ENCODE peak calls at places on chromosome 18, in four cellular contexts. G is right lobe of liver, T is pancreas, P is A549. D is an unnamed sample. For H3K9me3, the result is how much of the 10 kb centered on the place peaks cover.

GRCh38 chr18:60599995-60600394 is 227.4 kb upstream of the MC4R start:
- DNase-seq in G (no peak), T (no peak), P (no peak), D (no peak)

GRCh38 chr18:45910405-45911023 is 56.6 kb downstream of the EPG5 start:
- DNase-seq in G (peak), T (peak), P (peak), D (peak)

GRCh38 chr18:63689064-63689463 is 13.7 kb upstream of the SERPINB11 start:
- DNase-seq in G (no peak), T (no peak), P (no peak), D (no peak)

GRCh38 chr18:10089881-10090280 is 176.1 kb downstream of the VAPA start:
- DNase-seq in G (no peak), T (no peak), P (no peak), D (no peak)

GRCh38 chr18:58761241-58761969 is 90.1 kb downstream of the MALT1 start:
- DNase-seq in G (no peak), T (no peak), P (no peak), D (no peak)

GRCh38 chr18:11021477-11021876 is 127.9 kb downstream of the PIEZO2 start:
- DNase-seq in G (no peak), T (no peak), P (no peak), D (no peak)

GRCh38 chr18:46250084-46250811 is 146.1 kb downstream of the HAUS1 start:
- DNase-seq in G (no peak), T (peak), P (no peak), D (peak)

GRCh38 chr18:11004294-11004693 is 145.1 kb downstream of the PIEZO2 start:
- DNase-seq in G (no peak), T (no peak), P (no peak), D (no peak)

GRCh38 chr18:62876106-62876505 is 160.8 kb downstream of the PHLPP1 start:
- DNase-seq in G (no peak), T (no peak), P (peak), D (no peak)

GRCh38 chr18:3093624-3094354 is 80.8 kb upstream of the LPIN2 start:
- DNase-seq in G (no peak), T (peak), P (no peak), D (no peak)

GRCh38 chr18:8791171-8791651 is 85.9 kb downstream of the MTCL1 start:
- DNase-seq in G (no peak), T (no peak), P (no peak), D (no peak)

GRCh38 chr18:36814994-36815393 is 13.8 kb downstream of the TPGS2 start:
- DNase-seq in G (no peak), T (no peak), P (no peak), D (no peak)

GRCh38 chr18:10745232-10745631 is 219.4 kb downstream of the NAPG start:
- DNase-seq in G (no peak), T (no peak), P (no peak), D (no peak)

GRCh38 chr18:50453014-50453680 is 78.3 kb downstream of the SKA1 start:
- DNase-seq in G (no peak), T (no peak), P (no peak), D (no peak)

GRCh38 chr18:44170208-44170880 is 510.3 kb upstream of the SETBP1 start:
- DNase-seq in G (no peak), T (no peak), P (no peak), D (no peak)

GRCh38 chr18:62445386-62445917 is 77.4 kb upstream of the ZCCHC2 start:
- DNase-seq in G (no peak), T (no peak), P (no peak), D (no peak)

GRCh38 chr18:1147616-1148184 is 243.0 kb downstream of the ADCYAP1 start:
- DNase-seq in G (no peak), T (no peak), P (no peak), D (no peak)

GRCh38 chr18:40863801-40864200 is 1091.2 kb upstream of the PIK3C3 start:
- DNase-seq in G (no peak), T (no peak), P (no peak), D (no peak)

GRCh38 chr18:36567800-36568199 is 261.0 kb downstream of the TPGS2 start:
- DNase-seq in G (no peak), T (no peak), P (no peak), D (no peak)

GRCh38 chr18:4360221-4360715 is 94.8 kb downstream of the DLGAP1 start:
- DNase-seq in G (no peak), T (no peak), P (no peak), D (no peak)

GRCh38 chr18:12028040-12028628 is 46.8 kb downstream of the IMPA2 start:
- DNase-seq in G (no peak), T (no peak), P (no peak), D (no peak)

GRCh38 chr18:30634249-30634648 is 408.3 kb downstream of the DSC3 start:
- DNase-seq in G (no peak), T (no peak), P (no peak), D (no peak)

GRCh38 chr18:13500227-13500865 is 226.0 kb downstream of the FAM210A start:
- DNase-seq in G (no peak), T (no peak), P (peak), D (no peak)

GRCh38 chr18:8834837-8835236 is 129.5 kb downstream of the MTCL1 start:
- DNase-seq in G (no peak), T (no peak), P (no peak), D (no peak)

GRCh38 chr18:59546164-59546563 is 151.1 kb downstream of the CCBE1 start:
- DNase-seq in G (no peak), T (no peak), P (no peak), D (no peak)

GRCh38 chr18:25561923-25562322 is 210.0 kb upstream of the ZNF521 start:
- DNase-seq in G (no peak), T (no peak), P (peak), D (no peak)

GRCh38 chr18:62341423-62341920 is 16.4 kb downstream of the TNFRSF11A start:
- DNase-seq in G (no peak), T (no peak), P (no peak), D (no peak)

GRCh38 chr18:8257851-8258434 is 351.3 kb upstream of the RAB12 start:
- DNase-seq in G (no peak), T (no peak), P (no peak), D (no peak)

GRCh38 chr18:47558110-47558750 is 306.8 kb upstream of the SKOR2 start:
- DNase-seq in G (no peak), T (no peak), P (no peak), D (no peak)

GRCh38 chr18:12657849-12658829 is at the start of gene SPIRE1:
- DNase-seq in G (peak), T (peak), P (peak), D (peak)

GRCh38 chr18:40222736-40223135 is 1732.3 kb upstream of the PIK3C3 start:
- DNase-seq in G (no peak), T (no peak), P (no peak), D (no peak)

GRCh38 chr18:34709631-34710429 is at the start of gene DTNA:
- DNase-seq in G (no peak), T (no peak), P (no peak), D (no peak)

GRCh38 chr18:48306838-48307237 is 102.3 kb downstream of the ZBTB7C start:
- DNase-seq in G (no peak), T (no peak), P (no peak), D (no peak)

GRCh38 chr18:56267334-56267733 is 371.1 kb downstream of the TXNL1 start:
- DNase-seq in G (no peak), T (no peak), P (no peak), D (no peak)
- H3K9me3 ChIP-seq in G (under half), T (under half), P (under half), D (under half)

DNA sequence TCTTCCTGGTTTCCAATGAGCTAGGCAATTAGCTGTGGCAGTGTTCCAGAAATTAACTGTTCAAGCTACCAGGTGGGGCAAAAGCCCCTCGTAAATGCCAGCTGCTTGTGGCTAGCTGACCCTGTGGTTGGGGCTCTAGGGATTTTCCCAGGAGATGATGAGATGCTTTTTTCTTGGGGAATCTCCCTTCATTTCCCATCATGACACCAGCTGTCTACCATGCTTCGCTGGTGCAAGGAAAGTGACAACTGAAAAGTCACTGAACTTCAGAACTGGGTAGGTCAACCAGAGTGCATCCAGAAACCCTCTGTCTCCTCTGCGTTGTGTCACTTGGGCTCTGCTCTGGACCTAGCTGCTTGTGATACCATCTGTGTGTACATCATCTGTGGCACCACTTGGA is 386.5 kb upstream of the DCC start:
- DNase-seq in G (no peak), T (no peak), P (no peak), D (no peak)
- H3K9me3 ChIP-seq in G (under half), T (under half), P (under half), D (under half)

GRCh38 chr18:79898952-79899608 is 52.4 kb downstream of the SLC66A2 start:
- DNase-seq in G (no peak), T (no peak), P (no peak), D (no peak)
- H3K9me3 ChIP-seq in G (under half), T (under half), P (under half), D (under half)

DNA sequence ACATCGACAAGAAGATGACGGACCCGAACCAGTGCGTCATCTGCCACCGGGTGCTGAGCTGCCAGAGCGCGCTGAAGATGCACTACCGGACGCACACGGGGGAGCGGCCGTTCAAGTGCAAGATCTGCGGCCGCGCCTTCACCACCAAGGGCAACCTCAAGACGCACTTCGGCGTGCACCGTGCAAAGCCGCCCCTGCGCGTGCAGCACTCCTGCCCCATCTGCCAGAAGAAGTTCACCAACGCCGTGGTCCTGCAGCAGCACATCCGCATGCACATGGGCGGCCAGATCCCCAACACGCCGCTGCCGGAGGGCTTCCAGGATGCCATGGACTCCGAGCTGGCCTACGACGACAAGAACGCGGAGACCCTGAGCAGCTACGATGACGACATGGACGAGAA is 14.4 kb downstream of the SALL3 start:
- DNase-seq in G (no peak), T (no peak), P (no peak), D (no peak)
- H3K9me3 ChIP-seq in G (under half), T (under half), P (under half), D (under half)

DNA sequence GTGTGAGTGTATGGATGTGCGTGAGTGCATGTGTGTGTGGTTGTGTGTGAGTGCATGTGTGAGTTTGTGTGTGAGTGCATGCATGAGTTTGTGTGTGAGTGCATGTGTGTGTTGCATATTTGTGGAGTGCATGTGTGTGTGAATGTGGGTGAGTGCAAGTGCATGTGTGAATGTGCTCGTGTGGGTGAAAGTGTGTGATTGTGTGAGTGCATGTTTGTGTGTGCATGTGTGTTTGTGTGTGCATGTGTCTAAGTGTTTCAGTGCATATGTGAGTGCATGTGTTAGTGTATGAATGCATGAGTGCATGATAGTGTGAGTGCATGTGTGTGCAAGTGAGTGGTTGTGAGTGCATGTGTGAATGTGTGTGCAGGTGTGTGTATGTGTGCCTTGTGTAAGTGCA is 343.4 kb upstream of the SALL3 start:
- DNase-seq in G (no peak), T (no peak), P (no peak), D (no peak)
- H3K9me3 ChIP-seq in G (under half), T (under half), P (under half), D (under half)

GRCh38 chr18:79900610-79901570 is 50.6 kb downstream of the SLC66A2 start:
- DNase-seq in G (no peak), T (no peak), P (no peak), D (peak)

GRCh38 chr18:79899609-79900435 is 51.6 kb downstream of the SLC66A2 start:
- DNase-seq in G (no peak), T (no peak), P (no peak), D (no peak)

GRCh38 chr18:79897940-79898625 is 53.4 kb downstream of the SLC66A2 start:
- DNase-seq in G (no peak), T (no peak), P (no peak), D (no peak)

GRCh38 chr18:79901665-79902064 is 49.8 kb downstream of the SLC66A2 start:
- DNase-seq in G (no peak), T (no peak), P (no peak), D (no peak)

GRCh38 chr18:79896746-79897145 is 54.7 kb downstream of the SLC66A2 start:
- DNase-seq in G (no peak), T (no peak), P (no peak), D (no peak)
- H3K9me3 ChIP-seq in G (under half), T (under half), P (under half), D (under half)

GRCh38 chr18:76130845-76131244 is 364.2 kb downstream of the ZNF516 start:
- DNase-seq in G (no peak), T (no peak), P (no peak), D (no peak)

GRCh38 chr18:76126327-76126726 is 368.7 kb downstream of the ZNF516 start:
- DNase-seq in G (no peak), T (no peak), P (no peak), D (no peak)

GRCh38 chr18:76133873-76134272 is 361.2 kb downstream of the ZNF516 start:
- DNase-seq in G (no peak), T (no peak), P (no peak), D (no peak)

GRCh38 chr18:76134631-76135030 is 360.4 kb downstream of the ZNF516 start:
- DNase-seq in G (no peak), T (no peak), P (no peak), D (no peak)

GRCh38 chr18:76131738-76132137 is 363.3 kb downstream of the ZNF516 start:
- DNase-seq in G (no peak), T (no peak), P (no peak), D (no peak)
- H3K9me3 ChIP-seq in G (under half), T (under half), P (under half), D (under half)

GRCh38 chr18:78659748-78660147 is 319.9 kb upstream of the SALL3 start:
- DNase-seq in G (no peak), T (no peak), P (no peak), D (no peak)

GRCh38 chr18:78658531-78658930 is 321.1 kb upstream of the SALL3 start:
- DNase-seq in G (no peak), T (no peak), P (no peak), D (no peak)

GRCh38 chr18:78660311-78660710 is 319.3 kb upstream of the SALL3 start:
- DNase-seq in G (no peak), T (no peak), P (no peak), D (no peak)

GRCh38 chr18:78661316-78661715 is 318.3 kb upstream of the SALL3 start:
- DNase-seq in G (no peak), T (no peak), P (no peak), D (no peak)

DNA sequence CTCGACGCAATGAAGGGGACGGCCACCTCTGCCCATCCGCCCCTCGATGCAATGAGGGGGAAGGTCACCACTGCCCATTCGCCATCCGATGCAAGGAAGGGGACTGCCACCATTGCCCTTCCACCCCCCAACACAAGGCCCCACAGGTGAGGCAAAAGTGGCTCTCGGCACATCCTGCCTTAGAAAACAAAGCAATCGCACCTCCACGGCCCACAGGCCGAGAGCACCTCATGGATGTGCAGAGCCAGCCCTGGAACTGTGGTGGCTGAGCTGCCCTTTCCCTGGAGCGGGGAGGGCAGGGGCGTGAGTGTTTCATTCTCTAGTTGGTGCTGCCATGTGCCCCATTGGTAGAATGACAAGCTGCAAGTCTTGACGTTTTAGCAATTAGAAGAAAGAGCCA is 320.6 kb upstream of the SALL3 start:
- DNase-seq in G (no peak), T (no peak), P (no peak), D (no peak)
- H3K9me3 ChIP-seq in G (under half), T (under half), P (under half), D (under half)

GRCh38 chr18:57716550-57716949 is 86.6 kb downstream of the ATP8B1 start:
- DNase-seq in G (no peak), T (no peak), P (no peak), D (no peak)
- H3K9me3 ChIP-seq in G (under half), T (under half), P (under half), D (under half)

GRCh38 chr18:78900938-78901909 is 78.4 kb upstream of the SALL3 start:
- DNase-seq in G (no peak), T (no peak), P (no peak), D (no peak)
- H3K9me3 ChIP-seq in G (under half), T (under half), P (under half), D (under half)